ENCODE peak calls at places on chromosome 18, in ten cellular contexts. S is IMR-90, M is WERI-Rb-1, D is heart right ventricle, A is colonic mucosa, Z is pancreas, O is AG10803, H is cardiac fibroblast, U is HFFc6, N is fibroblast of pulmonary artery. R is an unnamed sample.

GRCh38 chr18:79973517-79973916 is 9.1 kb downstream of the HSBP1L1 start:
- DNase-seq in S (no peak), M (no peak), D (no peak), A (no peak), Z (no peak), O (no peak), H (no peak), U (no peak), N (no peak), R (no peak)

GRCh38 chr18:50879302-50880107 is 587 bp downstream of the ME2 start:
- DNase-seq in S (peak; percentile 38), M (peak; percentile 41), D (no peak), A (peak; percentile 53), Z (peak; percentile 29), O (peak; percentile 48), H (peak; percentile 60), U (peak; percentile 57), N (peak; percentile 61), R (no peak)

GRCh38 chr18:29849145-29849544 is 1193.4 kb downstream of the DSC3 start:
- DNase-seq in S (no peak), M (no peak), D (no peak), A (no peak), Z (no peak), O (peak; percentile 0), H (no peak), U (peak; percentile 52), N (peak; percentile 3), R (no peak)

GRCh38 chr18:3162181-3162580 is 57.6 kb downstream of the MYOM1 start:
- DNase-seq in S (no peak), M (no peak), D (no peak), A (peak; percentile 79), Z (no peak), O (no peak), H (no peak), U (no peak), N (no peak), R (no peak)

GRCh38 chr18:62999392-62999791 is 284.1 kb downstream of the PHLPP1 start:
- DNase-seq in S (peak; percentile 26), M (no peak), D (peak; percentile 43), A (peak; percentile 38), Z (peak; percentile 65), O (peak; percentile 27), H (peak; percentile 93), U (peak; percentile 2), N (peak; percentile 89), R (no peak)

GRCh38 chr18:44507729-44508325 is 172.9 kb upstream of the SETBP1 start:
- DNase-seq in S (no peak), M (no peak), D (peak; percentile 25), A (no peak), Z (peak; percentile 37), O (no peak), H (peak; percentile 68), U (no peak), N (peak; percentile 78), R (no peak)

GRCh38 chr18:28174181-28174906 is 2.6 kb downstream of the CDH2 start:
- DNase-seq in S (no peak), M (no peak), D (no peak), A (no peak), Z (no peak), O (no peak), H (no peak), U (no peak), N (no peak), R (no peak)

GRCh38 chr18:66729459-66730239 is 125.8 kb upstream of the CDH19 start:
- DNase-seq in S (no peak), M (no peak), D (no peak), A (no peak), Z (no peak), O (no peak), H (peak; percentile 57), U (no peak), N (peak; percentile 22), R (no peak)

GRCh38 chr18:58496231-58496630 is 132.7 kb downstream of the ALPK2 start:
- DNase-seq in S (no peak), M (no peak), D (no peak), A (no peak), Z (no peak), O (peak; percentile 84), H (peak; percentile 14), U (no peak), N (no peak), R (no peak)

GRCh38 chr18:5879479-5879882 is 15.8 kb downstream of the TMEM200C start:
- DNase-seq in S (peak; percentile 65), M (no peak), D (no peak), A (no peak), Z (no peak), O (peak; percentile 55), H (peak; percentile 59), U (peak; percentile 48), N (peak; percentile 60), R (no peak)

GRCh38 chr18:45207328-45207727 is 407.9 kb upstream of the SLC14A2 start:
- DNase-seq in S (no peak), M (no peak), D (no peak), A (no peak), Z (no peak), O (no peak), H (no peak), U (no peak), N (no peak), R (no peak)

GRCh38 chr18:43789234-43790000 is 512.1 kb upstream of the SYT4 start:
- DNase-seq in S (no peak), M (no peak), D (no peak), A (no peak), Z (no peak), O (peak; percentile 3), H (peak; percentile 58), U (no peak), N (peak; percentile 36), R (no peak)

GRCh38 chr18:13101659-13101992 is 110.5 kb downstream of the CEP192 start:
- DNase-seq in S (no peak), M (no peak), D (no peak), A (no peak), Z (no peak), O (no peak), H (no peak), U (no peak), N (no peak), R (no peak)

GRCh38 chr18:13107074-13107473 is 111.5 kb upstream of the LDLRAD4 start:
- DNase-seq in S (peak; percentile 71), M (no peak), D (no peak), A (no peak), Z (no peak), O (peak; percentile 18), H (no peak), U (no peak), N (no peak), R (no peak)

GRCh38 chr18:13105059-13105458 is 113.5 kb upstream of the LDLRAD4 start:
- DNase-seq in S (no peak), M (no peak), D (no peak), A (no peak), Z (no peak), O (no peak), H (no peak), U (no peak), N (no peak), R (no peak)

GRCh38 chr18:13100942-13101658 is 109.9 kb downstream of the CEP192 start:
- DNase-seq in S (no peak), M (no peak), D (no peak), A (no peak), Z (no peak), O (no peak), H (no peak), U (no peak), N (no peak), R (no peak)

DNA sequence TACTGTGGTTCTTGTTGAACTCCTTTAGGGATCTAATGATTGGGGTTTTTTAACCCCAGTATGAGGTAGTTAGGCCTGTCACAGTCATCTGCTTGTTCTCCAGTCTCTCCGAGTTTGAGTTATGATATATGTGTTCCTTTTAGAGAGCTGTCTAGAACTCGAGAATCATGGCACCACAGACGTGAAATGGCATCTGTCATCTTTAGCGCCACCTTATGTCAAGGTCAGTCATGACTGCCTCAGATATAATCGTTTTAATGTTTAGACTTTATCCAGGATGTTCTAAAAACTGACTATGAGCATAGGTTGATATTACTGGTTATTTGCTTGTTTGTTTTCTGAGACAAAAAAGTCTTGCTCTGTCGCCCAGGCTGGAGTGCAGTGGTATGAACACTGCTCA is 112.2 kb downstream of the CEP192 start:
- DNase-seq in S (no peak), M (no peak), D (no peak), A (no peak), Z (no peak), O (no peak), H (no peak), U (no peak), N (peak; percentile 11), R (no peak)
- TF ChIP-seq CTCF in S (peak; percentile 18), M (peak; percentile 32), D (peak; percentile 28), A (no peak), Z (no peak), O (peak; percentile 37), H (peak; percentile 28), U (peak; percentile 67), N (peak; percentile 32), R (no peak)

GRCh38 chr18:77197073-77197472 is 52.6 kb upstream of the GALR1 start:
- DNase-seq in S (no peak), M (peak; percentile 21), D (no peak), A (no peak), Z (no peak), O (no peak), H (no peak), U (no peak), N (no peak), R (no peak)
- TF ChIP-seq CTCF in S (peak; percentile 9), M (peak; percentile 58), D (no peak), A (no peak), Z (no peak), O (no peak), H (no peak), U (peak; percentile 22), N (peak; percentile 17), R (peak; percentile 2)

GRCh38 chr18:49778826-49779465 is 34.4 kb downstream of the ACAA2 start:
- DNase-seq in S (no peak), M (peak; percentile 70), D (no peak), A (no peak), Z (no peak), O (no peak), H (no peak), U (no peak), N (peak; percentile 41), R (no peak)

GRCh38 chr18:49786019-49786720 is 27.2 kb downstream of the ACAA2 start:
- DNase-seq in S (no peak), M (no peak), D (no peak), A (no peak), Z (no peak), O (no peak), H (no peak), U (no peak), N (no peak), R (no peak)

GRCh38 chr18:49788327-49788908 is 24.9 kb downstream of the ACAA2 start:
- DNase-seq in S (peak; percentile 43), M (no peak), D (no peak), A (no peak), Z (no peak), O (no peak), H (peak; percentile 21), U (peak; percentile 10), N (peak; percentile 39), R (peak; percentile 28)

GRCh38 chr18:49784427-49785185 is 28.7 kb downstream of the ACAA2 start:
- DNase-seq in S (peak; percentile 18), M (no peak), D (no peak), A (no peak), Z (no peak), O (peak; percentile 38), H (peak; percentile 34), U (no peak), N (peak; percentile 64), R (no peak)
- TF ChIP-seq CTCF in S (peak; percentile 21), M (peak; percentile 5), D (peak; percentile 45), A (no peak), Z (no peak), O (peak; percentile 46), H (peak; percentile 14), U (peak; percentile 63), N (peak; percentile 44), R (peak; percentile 2)

GRCh38 chr18:74291771-74292540 is at the start of gene CYB5A:
- DNase-seq in S (peak; percentile 93), M (peak; percentile 99), D (peak; percentile 99), A (peak; percentile 99), Z (peak; percentile 98), O (peak; percentile 93), H (peak; percentile 98), U (peak; percentile 96), N (peak; percentile 97), R (peak; percentile 100)
- TF ChIP-seq CTCF in S (no peak), M (peak; percentile 8), D (no peak), A (no peak), Z (no peak), O (peak; percentile 20), H (no peak), U (peak; percentile 17), N (no peak), R (no peak)